ENCODE peak calls at places on chromosomes 6 and 20, in nine cellular contexts. F, Y, W, N, K, P, E, G and Q are unnamed samples. For H3K27me3 and H3K36me3, the result is how much of the 10 kb centered on the place peaks cover.

GRCh38 chr6:150418825-150419594 is 50.2 kb downstream of the IYD start:
- DNase-seq in F (peak), Y (peak), W (peak), N (peak), K (peak), P (no peak), E (peak), G (peak), Q (peak)

GRCh38 chr6:145531032-145531431 is 204.3 kb downstream of the EPM2A start:
- DNase-seq in F (no peak), Y (no peak), W (no peak), N (no peak), K (no peak), P (no peak), E (no peak), G (no peak), Q (no peak)

GRCh38 chr6:128367437-128367836 is 153.0 kb downstream of the PTPRK start:
- DNase-seq in F (no peak), Y (no peak), W (no peak), N (no peak), K (no peak), P (no peak), E (no peak), G (no peak), Q (no peak)

GRCh38 chr6:131937703-131938631 is 13.2 kb downstream of the CCN2 start:
- DNase-seq in F (peak), Y (peak), W (no peak), N (no peak), K (no peak), P (no peak), E (peak), G (no peak), Q (no peak)

GRCh38 chr6:128515550-128516513 is 4.6 kb downstream of the PTPRK start:
- DNase-seq in F (no peak), Y (no peak), W (no peak), N (no peak), K (no peak), P (no peak), E (no peak), G (no peak), Q (no peak)

GRCh38 chr6:159833556-159833955 is 33.5 kb downstream of the PNLDC1 start:
- DNase-seq in F (no peak), Y (no peak), W (no peak), N (no peak), K (no peak), P (no peak), E (no peak), G (no peak), Q (no peak)

GRCh38 chr6:61682562-61682961 is 603.5 kb downstream of the KHDRBS2 start:
- DNase-seq in F (no peak), Y (no peak), W (no peak), N (no peak), K (no peak), P (no peak), E (peak), G (no peak), Q (no peak)

GRCh38 chr20:51810155-51811039 is 8.1 kb upstream of the SALL4 start:
- DNase-seq in F (peak), Y (no peak), W (no peak), N (no peak), K (peak), P (no peak), E (peak), G (no peak), Q (no peak)

GRCh38 chr20:50191566-50192363 is 1.1 kb downstream of the CEBPB start:
- DNase-seq in F (peak), Y (peak), W (peak), N (no peak), K (peak), P (peak), E (peak), G (peak), Q (peak)

GRCh38 chr6:150940951-150941350 is 75.4 kb downstream of the MTHFD1L start:
- DNase-seq in F (no peak), Y (no peak), W (no peak), N (no peak), K (no peak), P (no peak), E (no peak), G (no peak), Q (no peak)

GRCh38 chr20:20411382-20411781 is 43.5 kb downstream of the INSM1 start:
- DNase-seq in F (no peak), Y (no peak), W (no peak), N (no peak), K (peak), P (no peak), E (peak), G (no peak), Q (no peak)

GRCh38 chr6:118708736-118709135 is 57.3 kb upstream of the CEP85L start:
- DNase-seq in F (no peak), Y (no peak), W (no peak), N (no peak), K (no peak), P (no peak), E (no peak), G (no peak), Q (no peak)

GRCh38 chr6:95636552-95637376 is 59.4 kb downstream of the MANEA start:
- DNase-seq in F (no peak), Y (no peak), W (no peak), N (no peak), K (no peak), P (no peak), E (no peak), G (no peak), Q (no peak)

GRCh38 chr6:142899101-142899760 is 45.7 kb downstream of the HIVEP2 start:
- DNase-seq in F (no peak), Y (no peak), W (no peak), N (no peak), K (peak), P (no peak), E (no peak), G (no peak), Q (no peak)

GRCh38 chr6:18261877-18262276 is 2.5 kb downstream of the DEK start:
- DNase-seq in F (no peak), Y (no peak), W (no peak), N (no peak), K (peak), P (no peak), E (peak), G (no peak), Q (no peak)

GRCh38 chr20:3808141-3808479 is 12.0 kb downstream of the CDC25B start:
- DNase-seq in F (peak), Y (peak), W (peak), N (peak), K (no peak), P (no peak), E (no peak), G (peak), Q (no peak)

GRCh38 chr20:44720994-44721784 is 6.0 kb downstream of the CCN5 start:
- DNase-seq in F (no peak), Y (peak), W (no peak), N (peak), K (no peak), P (no peak), E (no peak), G (peak), Q (no peak)

GRCh38 chr6:135286962-135287525 is 105.9 kb downstream of the MYB start:
- DNase-seq in F (no peak), Y (no peak), W (no peak), N (no peak), K (no peak), P (no peak), E (no peak), G (no peak), Q (no peak)

GRCh38 chr20:50369225-50370035 is 140.8 kb upstream of the PTPN1 start:
- DNase-seq in F (no peak), Y (peak), W (peak), N (peak), K (no peak), P (no peak), E (no peak), G (no peak), Q (no peak)

GRCh38 chr20:4664691-4665360 is 56.9 kb upstream of the PRND start:
- DNase-seq in F (no peak), Y (no peak), W (no peak), N (no peak), K (no peak), P (no peak), E (no peak), G (no peak), Q (no peak)

GRCh38 chr6:167791780-167792478 is 34.8 kb upstream of the AFDN start:
- DNase-seq in F (no peak), Y (no peak), W (peak), N (peak), K (no peak), P (no peak), E (no peak), G (no peak), Q (peak)

GRCh38 chr20:14407336-14407735 is 69.9 kb upstream of the FLRT3 start:
- DNase-seq in F (no peak), Y (no peak), W (no peak), N (no peak), K (no peak), P (no peak), E (no peak), G (no peak), Q (no peak)

GRCh38 chr20:63495771-63496403 is 3.0 kb downstream of the EEF1A2 start:
- DNase-seq in F (peak), Y (peak), W (peak), N (peak), K (peak), P (peak), E (peak), G (peak), Q (peak)

GRCh38 chr6:17813561-17813960 is 106.8 kb upstream of the NUP153 start:
- DNase-seq in F (no peak), Y (no peak), W (no peak), N (no peak), K (no peak), P (no peak), E (no peak), G (no peak), Q (no peak)

GRCh38 chr20:17675519-17676377 is 6.3 kb downstream of the RRBP1 start:
- DNase-seq in F (no peak), Y (no peak), W (no peak), N (no peak), K (no peak), P (no peak), E (no peak), G (no peak), Q (no peak)

GRCh38 chr6:119871520-119871919 is 522.0 kb upstream of the MAN1A1 start:
- DNase-seq in F (no peak), Y (no peak), W (no peak), N (no peak), K (no peak), P (no peak), E (no peak), G (no peak), Q (no peak)

GRCh38 chr20:44477151-44477550 is 1.5 kb downstream of the TTPAL start:
- DNase-seq in F (no peak), Y (no peak), W (no peak), N (no peak), K (no peak), P (no peak), E (no peak), G (no peak), Q (no peak)

GRCh38 chr20:62623488-62624324 is 18.6 kb upstream of the SLCO4A1 start:
- DNase-seq in F (peak), Y (peak), W (peak), N (peak), K (peak), P (peak), E (peak), G (peak), Q (peak)

GRCh38 chr6:45845546-45845945 is 170.1 kb downstream of the CLIC5 start:
- DNase-seq in F (no peak), Y (no peak), W (no peak), N (no peak), K (no peak), P (no peak), E (no peak), G (no peak), Q (no peak)

GRCh38 chr20:15045246-15045645 is 707.8 kb upstream of the FLRT3 start:
- DNase-seq in F (no peak), Y (peak), W (no peak), N (peak), K (no peak), P (no peak), E (no peak), G (peak), Q (no peak)

GRCh38 chr6:15874821-15875220 is 212.0 kb upstream of the DTNBP1 start:
- DNase-seq in F (no peak), Y (no peak), W (no peak), N (no peak), K (no peak), P (no peak), E (no peak), G (no peak), Q (no peak)

GRCh38 chr6:139514819-139515218 is 140.4 kb upstream of the CITED2 start:
- DNase-seq in F (no peak), Y (no peak), W (no peak), N (no peak), K (no peak), P (no peak), E (peak), G (no peak), Q (no peak)

GRCh38 chr6:167696261-167696660 is 130.4 kb upstream of the AFDN start:
- DNase-seq in F (peak), Y (no peak), W (no peak), N (no peak), K (no peak), P (no peak), E (no peak), G (no peak), Q (no peak)

GRCh38 chr20:53929399-53929798 is 141.0 kb downstream of the BCAS1 start:
- DNase-seq in F (no peak), Y (no peak), W (no peak), N (no peak), K (no peak), P (no peak), E (no peak), G (no peak), Q (no peak)

GRCh38 chr20:4722993-4723392 is 1.3 kb downstream of the PRND start:
- DNase-seq in F (no peak), Y (no peak), W (no peak), N (no peak), K (no peak), P (no peak), E (no peak), G (no peak), Q (no peak)

GRCh38 chr6:139736507-139736906 is 362.1 kb upstream of the CITED2 start:
- DNase-seq in F (no peak), Y (no peak), W (no peak), N (no peak), K (no peak), P (no peak), E (no peak), G (no peak), Q (no peak)

GRCh38 chr20:23189854-23190253 is 103.7 kb upstream of the CD93 start:
- DNase-seq in F (no peak), Y (no peak), W (no peak), N (no peak), K (no peak), P (no peak), E (no peak), G (no peak), Q (no peak)

GRCh38 chr6:148768646-148769270 is 21.9 kb downstream of the UST start:
- DNase-seq in F (no peak), Y (no peak), W (no peak), N (no peak), K (no peak), P (no peak), E (no peak), G (no peak), Q (no peak)

GRCh38 chr6:46490425-46491200 is 636 bp downstream of the RCAN2 start:
- DNase-seq in F (peak), Y (peak), W (peak), N (no peak), K (peak), P (no peak), E (peak), G (peak), Q (peak)

DNA sequence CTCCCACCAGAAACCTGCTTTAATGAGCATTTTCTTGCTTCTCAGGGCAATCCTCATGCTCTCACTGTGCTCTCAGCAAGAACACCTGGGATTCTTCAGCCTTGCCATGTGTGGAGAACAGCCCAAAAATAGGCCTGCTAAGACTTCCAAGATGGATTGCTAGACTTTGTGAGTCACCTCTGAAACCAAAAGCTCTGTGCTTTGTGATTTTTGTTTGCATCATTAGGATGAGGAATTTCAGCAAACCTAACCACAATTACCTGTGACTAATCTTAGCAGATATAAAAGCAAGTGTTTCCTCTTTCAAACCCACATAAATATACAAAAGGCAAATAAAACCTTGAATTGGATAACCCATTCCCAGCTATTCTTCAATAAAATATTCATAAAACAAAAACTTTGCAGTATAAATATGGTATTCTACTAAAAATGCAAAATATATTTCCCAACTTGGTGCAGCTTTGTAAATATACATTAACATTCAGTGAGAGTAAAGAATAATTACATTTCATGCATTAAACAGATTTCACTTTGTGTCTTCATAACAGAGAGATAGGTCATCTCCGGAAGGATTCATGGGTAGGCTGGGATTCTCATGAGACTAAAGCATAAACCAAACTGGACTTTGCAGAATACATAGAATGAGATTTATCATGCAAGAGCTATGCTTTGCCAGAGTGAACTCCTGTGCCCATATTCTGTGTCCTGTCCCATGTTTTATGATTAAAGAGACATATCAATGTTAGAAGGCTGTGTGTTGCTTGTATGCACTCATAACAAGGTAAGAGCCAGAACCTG is 33.5 kb downstream of the TPBG start:
- DNase-seq in F (no peak), Y (no peak), W (no peak), N (no peak), K (no peak), P (no peak), E (no peak), G (no peak), Q (no peak)
- H3K27me3 ChIP-seq in F (under half), Y (under half), W (under half), N (under half), K (under half), P (under half), E (under half), G (under half), Q (under half)

GRCh38 chr20:36471885-36472642 is 69.3 kb upstream of the MYL9 start:
- DNase-seq in F (no peak), Y (no peak), W (no peak), N (no peak), K (no peak), P (no peak), E (no peak), G (no peak), Q (no peak)
- H3K36me3 ChIP-seq in F (under half), Y (under half), W (under half), N (under half), K (under half), P (under half), E (under half), G (under half), Q (under half)

DNA sequence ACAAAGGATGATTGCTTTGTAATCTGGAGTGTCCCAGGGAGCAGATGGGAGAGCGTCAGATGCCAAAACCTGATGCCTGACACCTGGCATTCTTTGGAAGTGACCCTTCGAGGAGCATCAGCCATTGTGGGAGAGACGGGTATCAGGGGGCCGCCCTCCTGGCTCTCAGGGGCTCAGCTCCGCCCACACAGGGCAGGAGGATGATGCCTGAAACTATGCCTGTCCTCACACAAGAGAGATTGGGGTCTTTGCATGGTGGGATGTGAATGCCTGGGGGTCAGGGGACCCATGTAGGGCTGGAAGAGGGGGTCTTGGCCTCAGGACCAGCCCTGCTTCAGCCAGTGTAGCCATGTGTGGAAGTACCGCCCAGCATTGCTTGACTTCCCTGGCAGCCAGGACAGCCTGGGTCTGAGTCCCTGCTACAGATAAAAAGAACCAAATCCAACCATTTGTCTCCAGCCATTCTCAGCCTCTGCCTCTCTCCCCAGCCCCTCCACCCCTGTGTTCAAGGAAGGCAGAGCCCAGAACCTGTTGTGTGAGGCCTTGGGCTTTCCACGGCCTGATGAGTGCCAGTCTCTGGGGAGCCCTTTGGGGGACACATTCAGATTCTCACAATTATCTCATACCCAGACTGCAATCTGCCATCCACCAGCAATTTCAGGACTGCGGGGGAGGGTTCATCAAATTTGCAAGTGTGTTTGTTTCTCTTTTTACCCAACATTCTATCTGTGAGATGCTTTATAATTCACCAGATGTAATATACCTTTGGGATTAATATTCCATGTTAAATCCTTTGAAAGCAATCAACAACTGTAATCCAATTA is 371.2 kb downstream of the PREX1 start:
- DNase-seq in F (no peak), Y (no peak), W (no peak), N (no peak), K (peak), P (no peak), E (peak), G (no peak), Q (peak)
- H3K27me3 ChIP-seq in F (under half), Y (under half), W (under half), N (under half), K (under half), P (under half), E (under half), G (under half), Q (under half)

GRCh38 chr6:19535351-19535750 is 301.8 kb upstream of the ID4 start:
- DNase-seq in F (no peak), Y (peak), W (no peak), N (no peak), K (no peak), P (no peak), E (no peak), G (no peak), Q (no peak)

GRCh38 chr6:19538086-19538485 is 299.1 kb upstream of the ID4 start:
- DNase-seq in F (no peak), Y (peak), W (peak), N (peak), K (no peak), P (no peak), E (peak), G (no peak), Q (peak)

DNA sequence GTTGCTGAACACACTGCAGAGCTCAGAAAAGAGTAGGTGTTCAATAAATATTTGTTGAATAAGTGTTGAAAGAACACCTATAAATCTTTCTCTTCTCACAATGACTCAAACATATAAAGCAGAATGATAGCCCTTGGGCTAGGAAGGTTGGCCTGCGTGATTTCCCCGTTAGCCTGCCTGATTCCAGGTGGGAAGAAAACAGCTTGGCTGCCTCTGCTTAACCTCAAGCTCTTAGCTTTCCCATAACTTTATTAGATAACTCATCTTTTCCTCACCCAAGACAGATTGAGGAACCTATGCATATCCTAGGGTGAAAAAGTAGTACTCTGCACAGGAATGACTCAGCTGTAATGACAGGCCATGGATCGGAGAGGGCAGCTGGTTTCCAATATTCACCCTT is 300.3 kb upstream of the ID4 start:
- DNase-seq in F (no peak), Y (no peak), W (no peak), N (no peak), K (no peak), P (no peak), E (no peak), G (no peak), Q (no peak)
- H3K36me3 ChIP-seq in F (under half), Y (under half), W (under half), N (under half), K (under half), P (under half), E (under half), G (under half), Q (under half)